ENCODE peak calls at places on chromosome 4, in five cellular contexts. One of them, this sample, is unnamed.

GRCh38 chr4:28225689-28226353 is 1365.2 kb downstream of the STIM2 start:
- DNase-seq in SJSA1: no peak
- DNase-seq in heart left ventricle: no peak
- DNase-seq in HCT116: no peak
- DNase-seq in Panc1: no peak
- DNase-seq in this sample: no peak

GRCh38 chr4:128570380-128570779 is 239.1 kb upstream of the JADE1 start:
- DNase-seq in SJSA1: no peak
- DNase-seq in heart left ventricle: no peak
- DNase-seq in HCT116: no peak
- DNase-seq in Panc1: no peak
- DNase-seq in this sample: no peak

GRCh38 chr4:85543832-85544231 is 68.9 kb downstream of the ARHGAP24 start:
- DNase-seq in SJSA1: no peak
- DNase-seq in heart left ventricle: no peak
- DNase-seq in HCT116: no peak
- DNase-seq in Panc1: no peak
- DNase-seq in this sample: no peak

GRCh38 chr4:8355864-8356565 is 84.5 kb downstream of the ACOX3 start:
- DNase-seq in SJSA1: no peak
- DNase-seq in heart left ventricle: no peak
- DNase-seq in HCT116: no peak
- DNase-seq in Panc1: no peak
- DNase-seq in this sample: no peak

GRCh38 chr4:57187241-57187640 is 77.1 kb upstream of the IGFBP7 start:
- DNase-seq in SJSA1: no peak
- DNase-seq in heart left ventricle: no peak
- DNase-seq in HCT116: no peak
- DNase-seq in Panc1: no peak
- DNase-seq in this sample: no peak

GRCh38 chr4:98516042-98516440 is 142.4 kb downstream of the TSPAN5 start:
- DNase-seq in SJSA1: peak; percentile 72
- DNase-seq in heart left ventricle: no peak
- DNase-seq in HCT116: peak; percentile 31
- DNase-seq in Panc1: no peak
- DNase-seq in this sample: no peak

GRCh38 chr4:139552908-139553307 is 3.1 kb downstream of the SETD7 start:
- DNase-seq in SJSA1: no peak
- DNase-seq in heart left ventricle: no peak
- DNase-seq in HCT116: no peak
- DNase-seq in Panc1: no peak
- DNase-seq in this sample: no peak

GRCh38 chr4:175330652-175331051 is 412.5 kb downstream of the ADAM29 start:
- DNase-seq in SJSA1: no peak
- DNase-seq in heart left ventricle: no peak
- DNase-seq in HCT116: no peak
- DNase-seq in Panc1: no peak
- DNase-seq in this sample: no peak

GRCh38 chr4:185005209-185005819 is 13.0 kb upstream of the HELT start:
- DNase-seq in SJSA1: peak; percentile 75
- DNase-seq in heart left ventricle: peak; percentile 85
- DNase-seq in HCT116: peak; percentile 72
- DNase-seq in Panc1: peak; percentile 41
- DNase-seq in this sample: peak; percentile 51

GRCh38 chr4:23887173-23887572 is 2.7 kb downstream of the PPARGC1A start:
- DNase-seq in SJSA1: no peak
- DNase-seq in heart left ventricle: no peak
- DNase-seq in HCT116: no peak
- DNase-seq in Panc1: no peak
- DNase-seq in this sample: no peak

GRCh38 chr4:85725727-85726170 is 250.8 kb downstream of the ARHGAP24 start:
- DNase-seq in SJSA1: no peak
- DNase-seq in heart left ventricle: peak; percentile 65
- DNase-seq in HCT116: no peak
- DNase-seq in Panc1: no peak
- DNase-seq in this sample: no peak

GRCh38 chr4:62256469-62256868 is 1056.3 kb downstream of the ADGRL3 start:
- DNase-seq in SJSA1: no peak
- DNase-seq in heart left ventricle: no peak
- DNase-seq in HCT116: no peak
- DNase-seq in Panc1: no peak
- DNase-seq in this sample: no peak

GRCh38 chr4:76896731-76897521 is 1.0 kb downstream of the SOWAHB start:
- DNase-seq in SJSA1: no peak
- DNase-seq in heart left ventricle: peak; percentile 63
- DNase-seq in HCT116: no peak
- DNase-seq in Panc1: no peak
- DNase-seq in this sample: peak; percentile 21

GRCh38 chr4:48779095-48779997 is 733 bp downstream of the FRYL start:
- DNase-seq in SJSA1: peak; percentile 46
- DNase-seq in heart left ventricle: peak; percentile 88
- DNase-seq in HCT116: no peak
- DNase-seq in Panc1: no peak
- DNase-seq in this sample: peak; percentile 75

GRCh38 chr4:113610542-113610941 is 151.0 kb downstream of the CAMK2D start:
- DNase-seq in SJSA1: no peak
- DNase-seq in heart left ventricle: no peak
- DNase-seq in HCT116: no peak
- DNase-seq in Panc1: no peak
- DNase-seq in this sample: no peak

GRCh38 chr4:123327846-123328447 is 68.6 kb upstream of the SPRY1 start:
- DNase-seq in SJSA1: no peak
- DNase-seq in heart left ventricle: no peak
- DNase-seq in HCT116: no peak
- DNase-seq in Panc1: no peak
- DNase-seq in this sample: no peak

GRCh38 chr4:169619518-169619957 is 840 bp upstream of the CLCN3 start:
- DNase-seq in SJSA1: no peak
- DNase-seq in heart left ventricle: no peak
- DNase-seq in HCT116: peak; percentile 71
- DNase-seq in Panc1: no peak
- DNase-seq in this sample: peak; percentile 75

GRCh38 chr4:152992491-152992890 is 56.4 kb downstream of the FHDC1 start:
- DNase-seq in SJSA1: no peak
- DNase-seq in heart left ventricle: no peak
- DNase-seq in HCT116: no peak
- DNase-seq in Panc1: no peak
- DNase-seq in this sample: no peak

GRCh38 chr4:41963105-41963504 is 18.5 kb upstream of the DCAF4L1 start:
- DNase-seq in SJSA1: no peak
- DNase-seq in heart left ventricle: no peak
- DNase-seq in HCT116: peak; percentile 10
- DNase-seq in Panc1: no peak
- DNase-seq in this sample: peak; percentile 57

GRCh38 chr4:180356766-180357165 is 1886.4 kb upstream of the TENM3 start:
- DNase-seq in SJSA1: no peak
- DNase-seq in heart left ventricle: no peak
- DNase-seq in HCT116: no peak
- DNase-seq in Panc1: no peak
- DNase-seq in this sample: no peak

GRCh38 chr4:89308161-89308500 is 531 bp upstream of the GPRIN3 start:
- DNase-seq in SJSA1: no peak
- DNase-seq in heart left ventricle: no peak
- DNase-seq in HCT116: no peak
- DNase-seq in Panc1: no peak
- DNase-seq in this sample: peak; percentile 47

GRCh38 chr4:113637823-113638691 is 123.5 kb downstream of the CAMK2D start:
- DNase-seq in SJSA1: no peak
- DNase-seq in heart left ventricle: no peak
- DNase-seq in HCT116: no peak
- DNase-seq in Panc1: no peak
- DNase-seq in this sample: no peak

GRCh38 chr4:26375589-26375988 is 54.8 kb downstream of the RBPJ start:
- DNase-seq in SJSA1: no peak
- DNase-seq in heart left ventricle: no peak
- DNase-seq in HCT116: no peak
- DNase-seq in Panc1: no peak
- DNase-seq in this sample: no peak

DNA sequence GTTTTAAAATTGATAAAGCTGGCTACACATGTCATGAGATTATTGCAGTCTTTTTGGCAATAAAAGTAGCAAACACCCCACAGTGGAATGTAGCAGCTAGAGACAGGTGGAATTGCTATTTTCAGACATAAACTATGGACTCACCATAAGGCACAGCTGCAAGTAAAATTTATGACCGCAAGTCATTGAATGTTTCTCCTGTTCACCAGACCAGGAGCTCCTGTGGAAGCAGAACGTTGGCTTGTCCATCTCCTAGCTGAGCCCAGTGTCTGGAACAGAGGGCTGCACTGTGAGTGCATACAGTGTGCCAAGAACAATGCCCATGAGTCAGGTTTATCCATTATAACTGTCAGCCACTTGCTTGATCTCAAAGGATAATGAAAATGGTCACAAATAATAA is 538.2 kb downstream of the INPP4B start:
- DNase-seq in SJSA1: no peak
- DNase-seq in heart left ventricle: no peak
- DNase-seq in HCT116: no peak
- DNase-seq in Panc1: no peak
- DNase-seq in this sample: no peak
- H3K4me1 ChIP-seq in SJSA1: no peaks in the 10 kb centered on the region
- H3K4me1 ChIP-seq in heart left ventricle: peaks cover 17% of the 10 kb centered on the region
- H3K4me1 ChIP-seq in HCT116: no peaks in the 10 kb centered on the region
- H3K4me1 ChIP-seq in Panc1: no peaks in the 10 kb centered on the region
- H3K4me1 ChIP-seq in this sample: peaks cover 4% of the 10 kb centered on the region

DNA sequence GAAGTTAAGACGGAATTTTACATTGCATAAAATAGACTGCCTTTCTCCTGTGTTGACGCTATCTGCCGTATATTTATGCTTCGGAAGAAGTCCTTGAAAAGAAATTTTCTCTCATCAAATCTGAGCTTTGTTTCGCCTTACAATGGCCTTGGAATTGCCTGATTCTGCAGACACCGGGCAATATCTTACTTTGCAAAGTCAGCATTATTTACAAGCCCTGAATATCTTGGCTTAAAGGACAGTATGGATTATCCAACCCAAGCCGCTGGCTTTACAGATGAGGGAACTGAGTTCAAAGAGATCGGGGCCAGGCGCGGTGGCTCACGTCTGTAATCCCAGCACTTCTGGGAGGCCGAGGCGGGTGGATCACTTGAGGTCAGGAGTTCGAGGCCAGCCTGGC is 1.1 kb upstream of the MANBA start:
- DNase-seq in SJSA1: no peak
- DNase-seq in heart left ventricle: no peak
- DNase-seq in HCT116: no peak
- DNase-seq in Panc1: no peak
- DNase-seq in this sample: no peak
- H3K4me3 ChIP-seq in SJSA1: no peak overlapping the region
- H3K4me3 ChIP-seq in heart left ventricle: no peak overlapping the region
- H3K4me3 ChIP-seq in HCT116: no peak overlapping the region
- H3K4me3 ChIP-seq in Panc1: no peak overlapping the region
- H3K4me3 ChIP-seq in this sample: peak overlapping the region; percentile 98

DNA sequence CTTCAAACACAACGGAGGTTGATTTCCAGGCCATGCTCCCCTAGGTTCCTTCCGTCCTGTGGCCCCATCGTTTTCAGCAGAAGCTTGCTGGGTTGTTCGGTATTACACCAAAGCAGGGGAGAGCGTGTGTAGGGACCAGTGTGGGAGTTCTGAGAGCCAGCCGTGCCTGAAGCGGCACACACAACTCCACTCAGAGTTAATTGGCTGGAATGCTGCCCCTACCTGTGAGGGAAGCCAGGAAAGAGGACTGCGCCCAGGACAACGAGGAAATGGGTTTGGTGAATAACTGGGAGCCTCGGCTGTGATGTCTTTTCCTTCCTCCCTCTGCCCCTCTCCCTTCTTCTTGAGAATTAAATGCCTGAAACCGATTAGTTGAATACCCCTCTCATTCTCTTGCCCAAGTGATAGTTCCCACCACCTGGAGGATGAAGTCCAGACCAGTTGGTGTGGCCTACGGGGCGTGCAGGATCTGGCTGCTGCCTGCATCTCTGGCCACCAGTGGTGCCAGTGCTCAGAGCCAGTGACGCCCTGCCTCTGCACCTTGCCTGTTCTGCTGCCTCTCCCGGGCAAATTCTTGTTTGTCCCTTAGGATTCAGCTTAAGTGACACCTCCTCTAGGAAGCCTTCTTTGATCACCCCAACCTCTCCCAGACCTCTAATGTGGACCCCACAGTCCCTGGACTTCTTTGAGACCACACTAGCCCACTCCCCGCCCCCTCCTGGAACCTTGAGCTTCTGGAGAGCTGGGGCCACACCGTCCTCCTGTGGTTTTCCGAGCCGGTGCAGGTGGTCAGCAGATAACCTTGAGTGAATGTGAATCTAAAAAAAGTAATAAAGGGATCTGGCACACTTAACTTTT is 33.6 kb downstream of the TBC1D14 start:
- DNase-seq in SJSA1: no peak
- DNase-seq in heart left ventricle: no peak
- DNase-seq in HCT116: peak; percentile 3
- DNase-seq in Panc1: no peak
- DNase-seq in this sample: no peak
- H3K4me1 ChIP-seq in SJSA1: peaks cover 30% of the 10 kb centered on the region
- H3K4me1 ChIP-seq in heart left ventricle: peaks cover 23% of the 10 kb centered on the region
- H3K4me1 ChIP-seq in HCT116: peaks cover 38% of the 10 kb centered on the region
- H3K4me1 ChIP-seq in Panc1: peaks cover 45% of the 10 kb centered on the region
- H3K4me1 ChIP-seq in this sample: peaks cover 85% of the 10 kb centered on the region

GRCh38 chr4:80155286-80155982 is 41.9 kb upstream of the PRDM8 start:
- DNase-seq in SJSA1: no peak
- DNase-seq in heart left ventricle: no peak
- DNase-seq in HCT116: no peak
- DNase-seq in Panc1: no peak
- DNase-seq in this sample: no peak

GRCh38 chr4:80156410-80156809 is 40.9 kb upstream of the PRDM8 start:
- DNase-seq in SJSA1: no peak
- DNase-seq in heart left ventricle: no peak
- DNase-seq in HCT116: no peak
- DNase-seq in Panc1: no peak
- DNase-seq in this sample: no peak

GRCh38 chr4:80154547-80154933 is 42.8 kb upstream of the PRDM8 start:
- DNase-seq in SJSA1: no peak
- DNase-seq in heart left ventricle: no peak
- DNase-seq in HCT116: no peak
- DNase-seq in Panc1: no peak
- DNase-seq in this sample: no peak

GRCh38 chr4:80151981-80152380 is 45.3 kb upstream of the PRDM8 start:
- DNase-seq in SJSA1: no peak
- DNase-seq in heart left ventricle: no peak
- DNase-seq in HCT116: no peak
- DNase-seq in Panc1: no peak
- DNase-seq in this sample: no peak

DNA sequence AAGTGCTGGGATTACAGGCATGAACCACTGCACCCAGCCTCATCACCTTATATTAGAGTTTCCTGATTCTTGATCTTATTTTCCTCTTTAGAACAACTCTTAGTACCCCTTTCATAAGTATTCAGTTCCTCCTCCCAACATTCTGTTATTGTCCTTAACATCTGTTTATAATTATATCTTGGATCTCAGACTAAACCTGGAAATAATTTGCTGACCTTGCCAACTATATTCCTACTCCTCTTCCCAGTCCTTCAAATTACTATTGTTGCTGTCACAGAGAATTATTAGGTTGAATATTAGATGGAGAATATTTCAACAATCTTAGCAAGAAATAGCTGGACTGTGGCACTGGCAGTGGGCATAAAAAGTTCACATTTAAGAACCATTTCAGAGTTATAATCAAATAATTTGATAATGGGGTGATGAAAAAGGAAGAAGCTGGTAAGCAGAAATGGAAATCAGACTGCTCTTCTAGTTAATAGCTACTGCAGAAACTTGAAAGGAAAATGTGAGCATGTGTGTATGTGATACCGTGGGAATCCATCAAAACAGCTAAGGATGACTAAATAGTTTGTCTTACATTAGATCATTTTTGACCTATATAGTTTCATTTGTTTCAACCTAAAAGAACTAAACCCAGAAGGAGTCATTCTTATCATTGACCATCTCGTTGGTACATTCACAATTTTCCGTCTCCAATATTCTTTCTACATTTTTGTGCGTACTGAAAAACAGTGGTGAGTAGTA is 43.3 kb upstream of the PRDM8 start:
- DNase-seq in SJSA1: no peak
- DNase-seq in heart left ventricle: no peak
- DNase-seq in HCT116: no peak
- DNase-seq in Panc1: no peak
- DNase-seq in this sample: no peak
- H3K4me3 ChIP-seq in SJSA1: no peak overlapping the region
- H3K4me3 ChIP-seq in heart left ventricle: no peak overlapping the region
- H3K4me3 ChIP-seq in HCT116: no peak overlapping the region
- H3K4me3 ChIP-seq in Panc1: no peak overlapping the region
- H3K4me3 ChIP-seq in this sample: peak overlapping the region; percentile 23